ENCODE peak calls at places on chromosomes 6 and 20, in five cellular contexts. E is GM23248, K is mesothelial cell of epicardium, M is NCI-H1092, O is hepatocyte. W is an unnamed sample.

GRCh38 chr20:23145281-23145700 is 59.2 kb upstream of the CD93 start:
- DNase-seq in O (no peak), E (peak), K (no peak), M (no peak), W (peak)

GRCh38 chr20:63082308-63082938 is 75.7 kb upstream of the BHLHE23 start:
- DNase-seq in E (peak), O (peak), K (peak), M (no peak), W (no peak)

GRCh38 chr6:501891-502601 is 110.5 kb downstream of the IRF4 start:
- DNase-seq in M (no peak), K (no peak), O (no peak), E (no peak), W (no peak)

GRCh38 chr6:40192516-40192915 is 258.3 kb upstream of the MOCS1 start:
- DNase-seq in E (no peak), O (no peak), M (no peak), K (no peak), W (no peak)

GRCh38 chr20:62080249-62080993 is 14.7 kb upstream of the TAF4 start:
- DNase-seq in E (no peak), M (no peak), K (no peak), O (no peak), W (no peak)

GRCh38 chr20:44297721-44298120 is 13.3 kb downstream of the FITM2 start:
- DNase-seq in M (no peak), K (no peak), O (no peak), E (no peak), W (no peak)

GRCh38 chr6:152301021-152301805 is 335.9 kb downstream of the SYNE1 start:
- DNase-seq in K (no peak), M (no peak), E (no peak), O (no peak), W (no peak)

GRCh38 chr6:37799263-37799644 is 20.3 kb upstream of the ZFAND3 start:
- DNase-seq in E (no peak), M (no peak), O (no peak), K (no peak), W (no peak)

GRCh38 chr6:138105880-138106664 is 1.1 kb downstream of the PERP start:
- DNase-seq in M (no peak), O (peak), E (peak), K (no peak), W (no peak)

GRCh38 chr6:163151212-163151611 is 263.3 kb upstream of the QKI start:
- DNase-seq in K (no peak), M (no peak), E (no peak), O (no peak), W (no peak)

GRCh38 chr6:149335924-149336323 is 18.4 kb downstream of the TAB2 start:
- DNase-seq in E (peak), O (peak), K (no peak), M (no peak), W (peak)